ENCODE peak calls at places on chromosomes 1 and 21, in four cellular contexts. E is HFFc6, X is kidney glomerular epithelial cell, R is uterus. B is an unnamed sample.

GRCh38 chr21:45768741-45769049 is 125.2 kb downstream of the PCBP3 start:
- DNase-seq in X (no peak), R (no peak), E (no peak), B (no peak)

GRCh38 chr1:1240822-1241587 is 5.5 kb downstream of the C1QTNF12 start:
- DNase-seq in E (no peak), X (no peak), R (no peak), B (no peak)

GRCh38 chr1:223713546-223714420 is 1.4 kb downstream of the CAPN2 start:
- DNase-seq in E (no peak), R (no peak), X (peak; percentile 51), B (no peak)

GRCh38 chr1:150371110-150371509 is 7.2 kb downstream of the RPRD2 start:
- DNase-seq in X (no peak), E (no peak), R (no peak), B (no peak)

GRCh38 chr1:64952055-64952699 is 14.2 kb downstream of the JAK1 start:
- DNase-seq in E (no peak), X (no peak), R (no peak), B (no peak)

GRCh38 chr1:114124644-114125043 is 29.0 kb downstream of the SYT6 start:
- DNase-seq in R (no peak), E (no peak), X (no peak), B (no peak)

GRCh38 chr1:28950449-28950848 is 36.1 kb downstream of the EPB41 start:
- DNase-seq in X (no peak), E (no peak), R (no peak), B (no peak)

GRCh38 chr1:202165267-202165941 is 5.0 kb upstream of the PTPN7 start:
- DNase-seq in E (no peak), R (no peak), X (no peak), B (no peak)

GRCh38 chr1:226575436-226576390 is 27.1 kb downstream of the STUM start:
- DNase-seq in X (no peak), E (no peak), R (no peak), B (no peak)

GRCh38 chr1:167854184-167854583 is 59.8 kb downstream of the ADCY10 start:
- DNase-seq in X (no peak), R (no peak), E (no peak), B (no peak)

GRCh38 chr1:876428-876827 is 47.3 kb upstream of the SAMD11 start:
- DNase-seq in E (no peak), X (no peak), R (no peak), B (no peak)

GRCh38 chr1:171794085-171794484 is 12.6 kb downstream of the METTL13 start:
- DNase-seq in X (peak; percentile 80), R (no peak), E (peak; percentile 80), B (no peak)

GRCh38 chr1:4172659-4173599 is 272.9 kb upstream of the C1orf174 start:
- DNase-seq in X (no peak), E (no peak), R (no peak), B (no peak)

GRCh38 chr1:11822091-11822490 is 16.1 kb downstream of the CLCN6 start:
- DNase-seq in E (peak; percentile 30), X (no peak), R (no peak), B (no peak)